ENCODE peak calls at places on chromosome 13, in seven cellular contexts. One of them, this sample, is unnamed.

GRCh38 chr13:97521726-97522125 is 87.8 kb downstream of the RAP2A start:
- DNase-seq in colonic mucosa: no peak
- DNase-seq in AG09309: no peak
- DNase-seq in AG04449: no peak
- DNase-seq in heart left ventricle: no peak
- DNase-seq in fibroblast of lung: no peak
- DNase-seq in endothelial cell: no peak
- DNase-seq in this sample: no peak

GRCh38 chr13:42330991-42331390 is 59.0 kb downstream of the AKAP11 start:
- DNase-seq in heart left ventricle: no peak
- DNase-seq in AG04449: no peak
- DNase-seq in colonic mucosa: no peak
- DNase-seq in endothelial cell: no peak
- DNase-seq in fibroblast of lung: peak; percentile 67
- DNase-seq in AG09309: no peak
- DNase-seq in this sample: no peak

GRCh38 chr13:70894258-70894657 is 786.0 kb upstream of the KLHL1 start:
- DNase-seq in fibroblast of lung: no peak
- DNase-seq in AG04449: no peak
- DNase-seq in endothelial cell: no peak
- DNase-seq in heart left ventricle: no peak
- DNase-seq in colonic mucosa: no peak
- DNase-seq in AG09309: no peak
- DNase-seq in this sample: no peak

GRCh38 chr13:73913043-73913740 is 221.0 kb downstream of the KLF12 start:
- DNase-seq in heart left ventricle: no peak
- DNase-seq in colonic mucosa: no peak
- DNase-seq in AG04449: peak; percentile 19
- DNase-seq in endothelial cell: no peak
- DNase-seq in AG09309: no peak
- DNase-seq in fibroblast of lung: peak; percentile 47
- DNase-seq in this sample: no peak

GRCh38 chr13:88345171-88345847 is 674.1 kb downstream of the SLITRK5 start:
- DNase-seq in endothelial cell: no peak
- DNase-seq in fibroblast of lung: no peak
- DNase-seq in heart left ventricle: no peak
- DNase-seq in colonic mucosa: no peak
- DNase-seq in AG09309: no peak
- DNase-seq in AG04449: no peak
- DNase-seq in this sample: no peak

GRCh38 chr13:113918981-113919646 is 54.8 kb downstream of the C13orf46 start:
- DNase-seq in AG09309: no peak
- DNase-seq in AG04449: no peak
- DNase-seq in fibroblast of lung: no peak
- DNase-seq in colonic mucosa: peak; percentile 9
- DNase-seq in heart left ventricle: no peak
- DNase-seq in endothelial cell: no peak
- DNase-seq in this sample: no peak

GRCh38 chr13:34334984-34335661 is 517.2 kb downstream of the RFC3 start:
- DNase-seq in endothelial cell: no peak
- DNase-seq in AG04449: no peak
- DNase-seq in colonic mucosa: no peak
- DNase-seq in fibroblast of lung: no peak
- DNase-seq in heart left ventricle: no peak
- DNase-seq in AG09309: no peak
- DNase-seq in this sample: no peak

GRCh38 chr13:55001881-55002280 is 1973.3 kb downstream of the OLFM4 start:
- DNase-seq in fibroblast of lung: no peak
- DNase-seq in endothelial cell: no peak
- DNase-seq in AG09309: no peak
- DNase-seq in heart left ventricle: no peak
- DNase-seq in colonic mucosa: no peak
- DNase-seq in AG04449: no peak
- DNase-seq in this sample: no peak

GRCh38 chr13:23991119-23991518 is 93.8 kb upstream of the C1QTNF9B start:
- DNase-seq in AG04449: no peak
- DNase-seq in endothelial cell: no peak
- DNase-seq in colonic mucosa: no peak
- DNase-seq in fibroblast of lung: no peak
- DNase-seq in heart left ventricle: no peak
- DNase-seq in AG09309: no peak
- DNase-seq in this sample: no peak

GRCh38 chr13:21730186-21730880 is 59.5 kb downstream of the FGF9 start:
- DNase-seq in heart left ventricle: no peak
- DNase-seq in colonic mucosa: no peak
- DNase-seq in AG09309: no peak
- DNase-seq in AG04449: no peak
- DNase-seq in fibroblast of lung: no peak
- DNase-seq in endothelial cell: no peak
- DNase-seq in this sample: no peak

GRCh38 chr13:63517376-63517775 is 2101.7 kb upstream of the PCDH20 start:
- DNase-seq in heart left ventricle: no peak
- DNase-seq in endothelial cell: no peak
- DNase-seq in colonic mucosa: no peak
- DNase-seq in AG04449: peak; percentile 5
- DNase-seq in fibroblast of lung: peak; percentile 71
- DNase-seq in AG09309: peak; percentile 29
- DNase-seq in this sample: no peak

GRCh38 chr13:39415403-39415802 is 187.6 kb downstream of the LHFPL6 start:
- DNase-seq in AG04449: no peak
- DNase-seq in fibroblast of lung: peak; percentile 62
- DNase-seq in endothelial cell: peak; percentile 47
- DNase-seq in heart left ventricle: peak; percentile 75
- DNase-seq in colonic mucosa: peak; percentile 20
- DNase-seq in AG09309: no peak
- DNase-seq in this sample: peak; percentile 16

GRCh38 chr13:94731028-94731427 is 18.7 kb upstream of the SOX21 start:
- DNase-seq in colonic mucosa: no peak
- DNase-seq in heart left ventricle: no peak
- DNase-seq in AG04449: no peak
- DNase-seq in fibroblast of lung: no peak
- DNase-seq in AG09309: no peak
- DNase-seq in endothelial cell: no peak
- DNase-seq in this sample: no peak

GRCh38 chr13:33213024-33213795 is 72.3 kb downstream of the STARD13 start:
- DNase-seq in fibroblast of lung: no peak
- DNase-seq in heart left ventricle: no peak
- DNase-seq in colonic mucosa: no peak
- DNase-seq in endothelial cell: no peak
- DNase-seq in AG09309: no peak
- DNase-seq in AG04449: no peak
- DNase-seq in this sample: no peak

DNA sequence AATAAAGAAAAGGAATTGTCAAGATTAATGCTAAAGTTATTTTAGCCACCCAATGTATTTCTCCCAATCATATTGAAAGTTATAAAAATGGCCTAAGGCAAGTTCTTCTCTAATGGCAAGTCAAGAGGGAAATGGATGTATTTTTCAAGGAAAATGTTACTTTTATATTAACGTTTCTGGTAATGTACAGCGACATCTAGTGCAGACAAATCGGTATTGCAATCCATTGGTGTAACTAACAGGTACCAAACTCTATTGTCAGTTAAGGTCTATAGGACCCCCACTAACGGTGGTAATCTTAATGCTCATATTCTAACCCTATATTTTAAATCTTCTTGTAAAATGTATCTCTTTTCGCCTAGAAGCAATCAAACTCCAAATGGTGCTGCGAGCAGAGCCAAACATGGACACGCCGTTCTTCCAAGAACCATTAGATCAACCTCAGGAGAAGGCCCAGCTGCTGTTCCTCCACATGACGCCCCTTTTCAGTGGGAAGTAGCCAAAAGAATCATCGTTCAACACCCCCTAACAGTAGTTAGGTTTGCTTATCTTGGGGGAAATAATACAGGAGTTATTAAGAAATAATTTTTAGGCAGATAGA is 98.5 kb upstream of the PABPC3 start:
- DNase-seq in AG04449: no peak
- DNase-seq in endothelial cell: peak; percentile 21
- DNase-seq in fibroblast of lung: peak; percentile 45
- DNase-seq in AG09309: peak; percentile 3
- DNase-seq in colonic mucosa: peak; percentile 45
- DNase-seq in heart left ventricle: no peak
- DNase-seq in this sample: peak; percentile 10
- TF ChIP-seq CTCF in AG04449: peak; percentile 52
- TF ChIP-seq CTCF in endothelial cell: peak; percentile 94
- TF ChIP-seq CTCF in fibroblast of lung: peak; percentile 71
- TF ChIP-seq CTCF in AG09309: peak; percentile 55
- TF ChIP-seq CTCF in colonic mucosa: peak; percentile 61
- TF ChIP-seq CTCF in heart left ventricle: peak; percentile 74
- TF ChIP-seq CTCF in this sample: peak; percentile 39

GRCh38 chr13:51585696-51586095 is 1.4 kb downstream of the WDFY2 start:
- DNase-seq in AG09309: no peak
- DNase-seq in endothelial cell: no peak
- DNase-seq in heart left ventricle: no peak
- DNase-seq in fibroblast of lung: no peak
- DNase-seq in colonic mucosa: no peak
- DNase-seq in AG04449: no peak
- DNase-seq in this sample: no peak

GRCh38 chr13:51583469-51583874 is 790 bp upstream of the WDFY2 start:
- DNase-seq in endothelial cell: no peak
- DNase-seq in colonic mucosa: no peak
- DNase-seq in AG04449: no peak
- DNase-seq in heart left ventricle: no peak
- DNase-seq in AG09309: no peak
- DNase-seq in fibroblast of lung: no peak
- DNase-seq in this sample: no peak

GRCh38 chr13:51584731-51585191 is 499 bp downstream of the WDFY2 start:
- DNase-seq in colonic mucosa: peak; percentile 63
- DNase-seq in endothelial cell: peak; percentile 59
- DNase-seq in fibroblast of lung: peak; percentile 45
- DNase-seq in heart left ventricle: peak; percentile 65
- DNase-seq in AG04449: no peak
- DNase-seq in AG09309: no peak
- DNase-seq in this sample: peak; percentile 51

GRCh38 chr13:51585234-51585672 is 991 bp downstream of the WDFY2 start:
- DNase-seq in endothelial cell: no peak
- DNase-seq in colonic mucosa: no peak
- DNase-seq in heart left ventricle: no peak
- DNase-seq in fibroblast of lung: peak; percentile 40
- DNase-seq in AG09309: no peak
- DNase-seq in AG04449: no peak
- DNase-seq in this sample: no peak

DNA sequence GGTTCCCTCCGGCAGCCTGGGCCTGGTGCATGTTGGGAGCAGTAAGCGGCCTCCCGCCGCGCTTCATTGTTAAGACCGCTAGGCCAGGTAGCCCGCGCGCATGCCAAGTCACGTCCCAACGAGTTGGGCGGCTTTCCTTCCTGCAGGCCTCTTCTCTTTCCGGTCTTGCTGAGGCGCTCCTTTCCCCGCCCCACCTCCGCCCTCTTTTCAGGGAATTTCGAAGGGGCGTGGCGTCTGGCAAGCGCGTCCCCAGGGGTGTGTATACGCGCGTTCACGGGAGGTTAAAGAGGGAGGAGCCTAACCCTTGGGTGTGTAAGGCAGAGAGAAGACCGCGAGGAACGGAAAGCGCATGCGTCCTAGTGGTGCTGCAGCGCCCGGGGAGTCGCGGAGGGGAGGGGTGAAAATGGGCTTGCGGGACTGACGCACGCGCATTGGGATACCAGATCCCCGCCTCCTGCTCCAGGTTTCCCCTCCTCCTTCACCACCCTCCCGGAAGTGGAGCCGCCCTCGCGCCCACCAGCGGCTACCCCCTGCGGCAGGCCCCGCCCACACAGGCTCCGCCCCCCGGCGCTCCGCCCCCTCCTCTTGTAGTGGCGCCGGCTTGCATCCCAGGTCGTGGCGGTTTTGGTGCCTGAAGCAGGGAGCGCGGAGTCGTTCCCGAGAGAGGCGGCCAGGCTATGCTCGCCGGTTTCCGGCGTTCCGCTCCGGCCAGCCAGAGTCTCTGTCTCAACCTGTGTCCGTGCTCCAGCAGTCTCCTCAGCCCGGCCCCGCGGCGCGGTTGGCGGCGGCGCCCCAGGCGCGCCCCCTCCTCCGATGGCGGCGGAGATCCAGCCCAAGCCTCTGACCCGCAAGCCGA is at the start of gene WDFY2:
- DNase-seq in AG09309: peak; percentile 99
- DNase-seq in fibroblast of lung: peak; percentile 100
- DNase-seq in endothelial cell: peak; percentile 99
- DNase-seq in colonic mucosa: peak; percentile 100
- DNase-seq in heart left ventricle: peak; percentile 100
- DNase-seq in AG04449: peak; percentile 98
- DNase-seq in this sample: peak; percentile 96
- TF ChIP-seq CTCF in AG09309: no peak
- TF ChIP-seq CTCF in fibroblast of lung: no peak
- TF ChIP-seq CTCF in endothelial cell: peak; percentile 35
- TF ChIP-seq CTCF in colonic mucosa: no peak
- TF ChIP-seq CTCF in heart left ventricle: peak; percentile 32
- TF ChIP-seq CTCF in AG04449: peak; percentile 51
- TF ChIP-seq CTCF in this sample: no peak

GRCh38 chr13:29566864-29567263 is 28.6 kb downstream of the SLC7A1 start:
- DNase-seq in heart left ventricle: no peak
- DNase-seq in endothelial cell: no peak
- DNase-seq in fibroblast of lung: no peak
- DNase-seq in colonic mucosa: no peak
- DNase-seq in AG09309: no peak
- DNase-seq in AG04449: no peak
- DNase-seq in this sample: no peak

GRCh38 chr13:29563941-29564340 is 31.5 kb downstream of the SLC7A1 start:
- DNase-seq in heart left ventricle: no peak
- DNase-seq in colonic mucosa: no peak
- DNase-seq in endothelial cell: no peak
- DNase-seq in fibroblast of lung: no peak
- DNase-seq in AG09309: no peak
- DNase-seq in AG04449: no peak
- DNase-seq in this sample: no peak

GRCh38 chr13:29566206-29566605 is 29.3 kb downstream of the SLC7A1 start:
- DNase-seq in AG04449: no peak
- DNase-seq in endothelial cell: no peak
- DNase-seq in colonic mucosa: no peak
- DNase-seq in fibroblast of lung: no peak
- DNase-seq in AG09309: no peak
- DNase-seq in heart left ventricle: no peak
- DNase-seq in this sample: no peak

GRCh38 chr13:29562762-29563161 is 32.7 kb downstream of the SLC7A1 start:
- DNase-seq in heart left ventricle: no peak
- DNase-seq in AG09309: no peak
- DNase-seq in colonic mucosa: no peak
- DNase-seq in endothelial cell: no peak
- DNase-seq in fibroblast of lung: no peak
- DNase-seq in AG04449: no peak
- DNase-seq in this sample: no peak

DNA sequence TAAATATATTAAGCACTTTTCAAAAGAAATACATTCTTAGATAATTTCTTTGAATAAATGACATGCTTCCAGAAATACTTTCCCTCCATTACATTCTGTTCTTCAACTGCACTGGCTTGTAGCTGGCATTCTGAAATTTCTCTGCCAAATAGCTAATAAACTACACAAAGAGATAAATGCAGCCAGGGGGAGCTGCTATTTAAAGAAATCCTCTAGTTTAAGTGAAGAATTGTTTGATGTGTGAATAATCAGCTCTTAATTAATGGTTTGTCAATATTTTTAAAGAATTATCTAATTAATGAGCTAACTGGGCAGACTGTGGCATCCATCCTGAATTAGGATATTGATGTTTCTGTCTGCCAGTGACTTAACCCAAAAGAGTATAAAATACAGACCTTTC is 30.7 kb downstream of the SLC7A1 start:
- DNase-seq in colonic mucosa: no peak
- DNase-seq in AG04449: no peak
- DNase-seq in AG09309: no peak
- DNase-seq in fibroblast of lung: no peak
- DNase-seq in heart left ventricle: no peak
- DNase-seq in endothelial cell: no peak
- DNase-seq in this sample: no peak
- TF ChIP-seq CTCF in colonic mucosa: no peak
- TF ChIP-seq CTCF in AG04449: no peak
- TF ChIP-seq CTCF in AG09309: peak; percentile 15
- TF ChIP-seq CTCF in fibroblast of lung: peak; percentile 16
- TF ChIP-seq CTCF in heart left ventricle: no peak
- TF ChIP-seq CTCF in endothelial cell: no peak
- TF ChIP-seq CTCF in this sample: no peak

GRCh38 chr13:60755380-60756163 is 358.6 kb downstream of the TDRD3 start:
- DNase-seq in heart left ventricle: no peak
- DNase-seq in AG09309: no peak
- DNase-seq in AG04449: no peak
- DNase-seq in endothelial cell: peak; percentile 44
- DNase-seq in fibroblast of lung: no peak
- DNase-seq in colonic mucosa: no peak
- DNase-seq in this sample: no peak
- TF ChIP-seq CTCF in heart left ventricle: no peak
- TF ChIP-seq CTCF in AG09309: no peak
- TF ChIP-seq CTCF in AG04449: no peak
- TF ChIP-seq CTCF in endothelial cell: no peak
- TF ChIP-seq CTCF in fibroblast of lung: no peak
- TF ChIP-seq CTCF in colonic mucosa: no peak
- TF ChIP-seq CTCF in this sample: no peak

This sample was measured in Calu3.